ENCODE peak calls at places on chromosomes 1 and 21, in six cellular contexts. G, T, I, Y, D and S are unnamed samples.

GRCh38 chr1:88661188-88661587 is 22.9 kb upstream of the PKN2 start:
- ATAC-seq in T (no peak), Y (no peak), I (no peak), D (no peak), G (peak), S (no peak)

GRCh38 chr21:46297311-46298082 is 11.4 kb downstream of the YBEY start:
- ATAC-seq in Y (no peak), G (peak), T (peak), I (no peak), D (no peak), S (no peak)

GRCh38 chr1:36300526-36300925 is 5.6 kb upstream of the SH3D21 start:
- ATAC-seq in Y (peak), T (no peak), I (no peak), D (peak), G (no peak), S (peak)

GRCh38 chr1:154519661-154520060 is 17.4 kb upstream of the SHE start:
- ATAC-seq in Y (no peak), T (no peak), D (no peak), I (no peak), G (no peak), S (no peak)

GRCh38 chr1:94503153-94503552 is 38.4 kb downstream of the F3 start:
- ATAC-seq in G (no peak), D (no peak), T (no peak), Y (no peak), I (no peak), S (no peak)

GRCh38 chr1:84967666-84968065 is 29.2 kb downstream of the MCOLN2 start:
- ATAC-seq in T (no peak), D (no peak), I (no peak), Y (no peak), G (no peak), S (no peak)

GRCh38 chr1:75308365-75308764 is 174.2 kb downstream of the LHX8 start:
- ATAC-seq in D (no peak), Y (no peak), I (no peak), T (no peak), G (no peak), S (no peak)

GRCh38 chr1:108592030-108592759 is 32.3 kb downstream of the EEIG2 start:
- ATAC-seq in G (no peak), Y (peak), I (no peak), D (no peak), T (peak), S (no peak)

GRCh38 chr1:226675720-226676357 is 63.2 kb downstream of the ITPKB start:
- ATAC-seq in Y (no peak), G (no peak), D (no peak), I (no peak), T (no peak), S (peak)

GRCh38 chr1:46394108-46394871 is at the start of gene FAAH:
- ATAC-seq in Y (peak), I (peak), T (peak), D (no peak), G (peak), S (peak)

GRCh38 chr1:84368441-84368840 is 29.8 kb upstream of the DNASE2B start:
- ATAC-seq in T (no peak), G (no peak), Y (no peak), D (no peak), I (no peak), S (no peak)

GRCh38 chr1:183911285-183911684 is 106.4 kb downstream of the RGL1 start:
- ATAC-seq in T (peak), I (no peak), Y (no peak), D (no peak), G (no peak), S (no peak)